ENCODE peak calls at places on chromosome 3, in ten cellular contexts. U, V, S, Z, C, O, P, A, X and G are unnamed samples.

GRCh38 chr3:194344012-194344411 is 7.1 kb downstream of the CPN2 start:
- DNase-seq in O (peak), U (peak), A (no peak), Z (no peak), C (peak), V (peak), X (peak), S (peak), P (peak), G (peak)

GRCh38 chr3:60399861-60400845 is 851.1 kb downstream of the FHIT start:
- DNase-seq in U (no peak), P (no peak), S (no peak), C (peak), O (no peak), X (no peak), A (no peak), V (peak), Z (no peak), G (no peak)

GRCh38 chr3:32366638-32367368 is 24.9 kb upstream of the CMTM7 start:
- DNase-seq in U (no peak), Z (no peak), A (no peak), S (no peak), X (no peak), O (no peak), P (no peak), V (peak), C (peak), G (no peak)

GRCh38 chr3:51333021-51333420 is 52.1 kb upstream of the MANF start:
- DNase-seq in Z (no peak), U (no peak), O (no peak), C (no peak), S (no peak), X (no peak), P (no peak), A (no peak), V (no peak), G (no peak)

GRCh38 chr3:156581954-156582353 is 27.0 kb upstream of the SSR3 start:
- DNase-seq in C (no peak), V (no peak), A (no peak), Z (no peak), O (no peak), U (no peak), X (no peak), P (no peak), S (no peak), G (no peak)

GRCh38 chr3:52792961-52793695 is 1.5 kb upstream of the ITIH3 start:
- DNase-seq in P (peak), U (no peak), A (no peak), C (peak), O (no peak), V (no peak), Z (no peak), S (no peak), X (no peak), G (no peak)

GRCh38 chr3:63724987-63725386 is 72.5 kb downstream of the SNTN start:
- DNase-seq in O (no peak), X (no peak), A (no peak), C (no peak), S (no peak), U (no peak), V (peak), Z (no peak), P (no peak), G (no peak)

GRCh38 chr3:43401171-43401570 is 114.8 kb downstream of the SNRK start:
- DNase-seq in S (no peak), U (no peak), C (no peak), V (no peak), Z (no peak), O (no peak), A (no peak), P (no peak), X (no peak), G (no peak)

GRCh38 chr3:50483374-50483773 is 20.1 kb downstream of the CACNA2D2 start:
- DNase-seq in A (no peak), C (no peak), U (no peak), V (no peak), X (no peak), Z (peak), P (no peak), S (no peak), O (no peak), G (no peak)

GRCh38 chr3:56751056-56751455 is 50.7 kb downstream of the ARHGEF3 start:
- DNase-seq in Z (no peak), P (no peak), X (no peak), U (no peak), O (no peak), S (no peak), V (no peak), A (no peak), C (no peak), G (no peak)